ENCODE peak calls at places on chromosomes 2 and 18, in four cellular contexts. W is GM12878, D is HCT116, I is K562. R is an unnamed sample.

GRCh38 chr2:163734401-163734800 is 1.4 kb downstream of the FIGN start:
- DNase-seq in W (no peak), D (no peak), I (no peak), R (no peak)

GRCh38 chr2:226647626-226648518 is 151.7 kb downstream of the IRS1 start:
- DNase-seq in W (no peak), D (no peak), I (no peak), R (no peak)

GRCh38 chr2:37454851-37455762 is 110.7 kb downstream of the QPCT start:
- DNase-seq in W (no peak), D (no peak), I (no peak), R (no peak)

GRCh38 chr2:72892506-72893173 is 5.4 kb downstream of the SPR start:
- DNase-seq in W (no peak), D (no peak), I (peak; percentile 55), R (peak; percentile 61)

GRCh38 chr2:55395724-55396605 is 23.7 kb downstream of the CCDC88A start:
- DNase-seq in W (no peak), D (no peak), I (no peak), R (no peak)

GRCh38 chr18:13548106-13548819 is 178.1 kb downstream of the FAM210A start:
- DNase-seq in W (no peak), D (no peak), I (no peak), R (no peak)

GRCh38 chr2:105337122-105338019 is at the start of gene C2orf49:
- DNase-seq in W (no peak), D (peak; percentile 72), I (peak; percentile 90), R (peak; percentile 90)

GRCh38 chr18:58781627-58782194 is 83.0 kb upstream of the ZNF532 start:
- DNase-seq in W (peak; percentile 57), D (peak; percentile 69), I (peak; percentile 43), R (peak; percentile 59)

GRCh38 chr2:139773720-139774277 is 993.6 kb upstream of the NXPH2 start:
- DNase-seq in W (no peak), D (no peak), I (no peak), R (no peak)

GRCh38 chr2:112048236-112048592 is 6.9 kb upstream of the TMEM87B start:
- DNase-seq in W (no peak), D (no peak), I (no peak), R (no peak)

GRCh38 chr2:112050311-112050710 is 4.8 kb upstream of the TMEM87B start:
- DNase-seq in W (no peak), D (no peak), I (no peak), R (no peak)

GRCh38 chr2:112045446-112046014 is 9.5 kb upstream of the TMEM87B start:
- DNase-seq in W (no peak), D (no peak), I (no peak), R (no peak)

GRCh38 chr2:112047537-112048235 is 7.4 kb upstream of the TMEM87B start:
- DNase-seq in W (no peak), D (no peak), I (no peak), R (peak; percentile 76)

DNA sequence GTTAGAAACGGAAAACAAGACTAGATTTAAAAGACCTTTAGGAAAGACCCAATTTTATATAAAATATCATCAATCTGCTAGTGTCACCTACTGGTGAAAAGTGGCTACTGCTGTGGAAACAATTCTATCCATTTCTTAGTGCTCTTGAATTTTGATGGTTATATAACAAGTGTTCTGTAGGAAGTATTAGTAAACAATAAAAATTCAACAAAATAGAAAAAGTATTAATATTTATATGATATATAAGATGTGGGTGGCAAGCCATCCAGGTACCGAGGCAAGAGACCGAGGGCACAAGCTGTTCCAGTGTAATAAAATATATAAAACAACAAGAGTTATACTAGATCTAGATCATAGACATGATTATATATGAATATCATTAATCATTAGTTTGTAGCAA is 6.2 kb upstream of the TMEM87B start:
- DNase-seq in W (no peak), D (peak; percentile 59), I (peak; percentile 27), R (peak; percentile 71)
- TF ChIP-seq SRF in W (no peak), D (no peak), I (no peak), R (no peak)

GRCh38 chr2:125224188-125224587 is 1199.1 kb downstream of the CNTNAP5 start:
- DNase-seq in W (no peak), D (no peak), I (no peak), R (no peak)

GRCh38 chr2:125224830-125225229 is 1199.7 kb downstream of the CNTNAP5 start:
- DNase-seq in W (no peak), D (no peak), I (no peak), R (no peak)

DNA sequence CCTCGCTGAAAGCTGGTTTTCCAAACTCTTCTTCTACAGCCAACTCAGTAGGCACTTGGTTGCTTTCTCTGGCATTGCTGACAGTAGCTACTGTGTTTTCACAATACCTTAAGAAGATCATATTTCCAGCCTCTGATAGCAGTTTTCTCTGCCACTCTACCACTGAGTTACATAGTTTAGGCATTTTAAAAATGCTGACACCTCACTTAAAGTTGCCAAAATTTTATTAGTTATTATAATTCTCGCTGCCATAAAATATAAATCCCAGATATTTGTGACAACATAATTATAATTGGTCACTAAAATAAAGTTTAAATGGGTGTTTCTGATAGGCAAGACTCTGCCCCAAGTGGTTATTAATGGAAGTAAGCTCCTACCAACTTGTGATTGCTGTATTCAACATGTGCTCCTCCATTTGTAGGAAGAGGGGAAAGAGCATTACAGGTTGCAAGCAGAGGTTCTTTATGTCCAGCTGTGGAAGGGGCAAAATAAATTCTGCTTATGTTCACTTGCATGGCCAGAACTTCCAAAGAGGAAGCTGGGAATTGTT is 1202.8 kb downstream of the CNTNAP5 start:
- DNase-seq in W (no peak), D (no peak), I (no peak), R (no peak)
- TF ChIP-seq SRF in W (no peak), D (no peak), I (no peak), R (no peak)

GRCh38 chr2:43348904-43349725 is 122.7 kb upstream of the ZFP36L2 start:
- DNase-seq in W (no peak), D (no peak), I (no peak), R (no peak)
- TF ChIP-seq SRF in W (no peak), D (no peak), I (no peak), R (no peak)

DNA sequence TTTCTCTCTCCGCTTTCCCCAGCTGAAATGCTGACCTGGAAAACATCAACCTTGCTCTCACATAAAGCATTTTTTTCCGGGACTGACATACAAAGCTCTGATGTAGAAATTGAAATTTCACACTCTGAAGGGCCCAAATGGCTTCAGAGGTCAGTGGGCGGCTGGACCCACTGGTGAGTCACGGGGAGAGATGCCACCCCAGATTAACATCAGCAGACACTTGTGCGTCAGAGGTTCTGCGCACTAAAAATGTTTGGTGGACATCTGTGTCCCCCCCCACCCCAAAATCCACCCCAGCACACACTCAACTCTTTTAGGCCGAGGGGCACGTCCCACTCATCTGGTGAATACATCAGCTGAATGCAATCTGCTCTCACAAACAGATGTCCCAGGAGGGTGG is 208.9 kb downstream of the ASB1 start:
- DNase-seq in W (no peak), D (no peak), I (no peak), R (no peak)
- TF ChIP-seq SRF in W (no peak), D (no peak), I (no peak), R (no peak)

GRCh38 chr2:20148411-20148810 is 76.5 kb downstream of the SDC1 start:
- DNase-seq in W (no peak), D (no peak), I (no peak), R (no peak)

GRCh38 chr2:20144861-20145260 is 80.1 kb downstream of the SDC1 start:
- DNase-seq in W (no peak), D (no peak), I (no peak), R (no peak)

GRCh38 chr2:20147351-20147750 is 77.6 kb downstream of the SDC1 start:
- DNase-seq in W (no peak), D (no peak), I (no peak), R (no peak)

GRCh38 chr2:20145497-20146193 is 79.3 kb downstream of the SDC1 start:
- DNase-seq in W (peak; percentile 68), D (no peak), I (peak; percentile 46), R (no peak)

GRCh38 chr2:20146401-20146800 is 78.5 kb downstream of the SDC1 start:
- DNase-seq in W (no peak), D (no peak), I (no peak), R (no peak)
- TF ChIP-seq SRF in W (no peak), D (no peak), I (no peak), R (no peak)

GRCh38 chr2:124678043-124678442 is 653.0 kb downstream of the CNTNAP5 start:
- DNase-seq in W (no peak), D (no peak), I (no peak), R (no peak)
- TF ChIP-seq SRF in W (no peak), D (no peak), I (no peak), R (no peak)

GRCh38 chr18:36025025-36025424 is 42.3 kb downstream of the RPRD1A start:
- DNase-seq in W (no peak), D (no peak), I (no peak), R (no peak)
- TF ChIP-seq SRF in W (no peak), D (no peak), I (no peak), R (no peak)

DNA sequence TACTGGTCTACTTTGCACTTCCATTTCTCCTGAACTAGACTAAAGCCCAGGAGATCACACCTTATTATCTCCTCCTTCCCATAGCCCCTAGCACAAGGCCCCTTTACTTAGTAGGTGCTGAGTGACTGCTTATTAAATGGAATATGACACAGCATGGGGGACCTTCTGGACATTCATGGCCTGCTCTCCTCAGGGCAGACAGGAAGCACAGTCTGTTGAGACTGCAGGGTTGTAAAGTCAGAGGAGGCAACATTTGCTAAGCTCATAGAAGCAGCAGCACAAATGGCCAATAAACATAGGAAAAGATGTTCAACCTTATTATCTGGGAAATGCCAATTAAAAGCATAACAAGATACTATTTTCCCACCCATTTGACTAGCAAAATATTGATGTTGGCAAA is 75.3 kb downstream of the DNMT3A start:
- DNase-seq in W (no peak), D (no peak), I (no peak), R (no peak)
- TF ChIP-seq SRF in W (no peak), D (no peak), I (no peak), R (no peak)